ENCODE peak calls at places on chromosomes 5 and 9, in eight cellular contexts. K is endothelial cell; F is psoas muscle; Y is CD4-positive, alpha-beta T cell; I is AG04450; N is gastrocnemius medialis; Q is neural progenitor cell; H is PC-3. C is an unnamed sample.

GRCh38 chr9:93964685-93965084 is 9.5 kb upstream of the BARX1 start:
- DNase-seq in Q (no peak), K (no peak), I (no peak), H (no peak), N (no peak), Y (no peak), F (no peak), C (no peak)

GRCh38 chr5:33457124-33457523 is 16.4 kb downstream of the TARS1 start:
- DNase-seq in F (no peak), N (no peak), Y (no peak), K (no peak), H (no peak), Q (no peak), I (no peak), C (no peak)

GRCh38 chr5:122902263-122902662 is 56.9 kb downstream of the SNX24 start:
- DNase-seq in Y (no peak), N (no peak), I (no peak), H (no peak), Q (no peak), F (no peak), K (no peak), C (no peak)

GRCh38 chr9:95458666-95459065 is 58.1 kb downstream of the PTCH1 start:
- DNase-seq in F (no peak), Y (no peak), I (no peak), H (no peak), N (no peak), Q (no peak), K (no peak), C (no peak)

GRCh38 chr9:17578911-17579793 is at the start of gene SH3GL2:
- DNase-seq in K (peak; percentile 45), H (peak; percentile 61), Y (no peak), Q (peak; percentile 80), F (peak; percentile 46), I (no peak), N (no peak), C (peak; percentile 65)

GRCh38 chr5:9188131-9188530 is 357.7 kb downstream of the SEMA5A start:
- DNase-seq in N (no peak), Q (no peak), Y (no peak), H (peak; percentile 61), K (no peak), F (no peak), I (peak; percentile 58), C (no peak)

GRCh38 chr5:169114466-169114865 is 186.5 kb downstream of the SLIT3 start:
- DNase-seq in N (no peak), I (no peak), Y (no peak), F (no peak), K (no peak), Q (no peak), H (no peak), C (no peak)

GRCh38 chr9:73056245-73056644 is 95.4 kb upstream of the ANXA1 start:
- DNase-seq in K (no peak), N (no peak), Y (no peak), F (no peak), I (no peak), H (no peak), Q (no peak), C (no peak)

GRCh38 chr9:112550531-112550930 is 63.9 kb downstream of the KIAA1958 start:
- DNase-seq in Y (no peak), H (no peak), F (no peak), K (no peak), Q (no peak), N (no peak), I (no peak), C (no peak)

GRCh38 chr5:168647083-168647482 is 67.9 kb upstream of the PANK3 start:
- DNase-seq in Y (no peak), N (no peak), I (no peak), H (peak; percentile 49), Q (no peak), K (no peak), F (no peak), C (peak; percentile 30)

GRCh38 chr9:94949330-94949729 is 222.8 kb downstream of the AOPEP start:
- DNase-seq in Q (no peak), N (no peak), H (no peak), F (no peak), K (no peak), Y (no peak), I (no peak), C (no peak)

GRCh38 chr9:93648836-93649235 is 72.5 kb downstream of the PHF2 start:
- DNase-seq in F (peak; percentile 38), K (peak; percentile 1), Y (no peak), H (no peak), Q (no peak), N (peak; percentile 6), I (no peak), C (no peak)

GRCh38 chr5:138753794-138754698 is 821 bp downstream of the CTNNA1 start:
- DNase-seq in N (peak; percentile 83), K (peak; percentile 72), Y (peak; percentile 22), I (no peak), F (peak; percentile 95), Q (peak; percentile 81), H (peak; percentile 78), C (peak; percentile 93)

GRCh38 chr9:134295101-134295745 is 31.0 kb upstream of the RXRA start:
- DNase-seq in N (no peak), H (no peak), Q (no peak), I (no peak), K (no peak), F (peak; percentile 44), Y (no peak), C (no peak)

GRCh38 chr9:120619751-120620655 is 40.0 kb upstream of the CDK5RAP2 start:
- DNase-seq in K (peak; percentile 56), F (no peak), H (peak; percentile 75), I (peak; percentile 48), Y (peak; percentile 40), N (peak; percentile 33), Q (peak; percentile 74), C (peak; percentile 54)

GRCh38 chr5:142578161-142578830 is 107.6 kb downstream of the FGF1 start:
- DNase-seq in Q (no peak), Y (no peak), N (no peak), K (no peak), F (no peak), I (no peak), H (no peak), C (no peak)

GRCh38 chr5:171355302-171355724 is 32.3 kb upstream of the NPM1 start:
- DNase-seq in K (no peak), H (no peak), F (no peak), Q (no peak), N (no peak), Y (no peak), I (no peak), C (no peak)

GRCh38 chr9:105063665-105064247 is 135.8 kb upstream of the ABCA1 start:
- DNase-seq in Q (no peak), I (no peak), F (no peak), N (peak; percentile 31), K (no peak), Y (no peak), H (peak; percentile 37), C (no peak)

GRCh38 chr9:105067895-105068580 is 140.1 kb upstream of the ABCA1 start:
- DNase-seq in Y (no peak), Q (no peak), F (no peak), H (peak; percentile 39), I (no peak), K (no peak), N (no peak), C (no peak)

GRCh38 chr9:105064248-105065118 is 136.5 kb upstream of the ABCA1 start:
- DNase-seq in K (peak; percentile 5), I (peak; percentile 92), N (peak; percentile 98), F (peak; percentile 97), H (peak; percentile 77), Y (no peak), Q (peak; percentile 61), C (peak; percentile 61)

GRCh38 chr9:105066265-105066865 is 138.4 kb upstream of the ABCA1 start:
- DNase-seq in Y (no peak), F (no peak), N (peak; percentile 33), Q (no peak), K (no peak), I (no peak), H (no peak), C (no peak)

GRCh38 chr9:105065119-105066088 is 137.4 kb upstream of the ABCA1 start:
- DNase-seq in F (no peak), I (no peak), Y (no peak), H (no peak), N (no peak), K (no peak), Q (no peak), C (no peak)
- TF ChIP-seq CTCF in F (no peak), I (no peak), Y (no peak), H (no peak), N (no peak), K (no peak), Q (no peak), C (no peak)

GRCh38 chr9:33198163-33198562 is 31.0 kb upstream of the B4GALT1 start:
- DNase-seq in Q (no peak), K (no peak), Y (no peak), I (no peak), N (peak; percentile 73), F (peak; percentile 85), H (no peak), C (no peak)
- TF ChIP-seq CTCF in Q (no peak), K (no peak), Y (no peak), I (no peak), N (no peak), F (no peak), H (no peak), C (no peak)

DNA sequence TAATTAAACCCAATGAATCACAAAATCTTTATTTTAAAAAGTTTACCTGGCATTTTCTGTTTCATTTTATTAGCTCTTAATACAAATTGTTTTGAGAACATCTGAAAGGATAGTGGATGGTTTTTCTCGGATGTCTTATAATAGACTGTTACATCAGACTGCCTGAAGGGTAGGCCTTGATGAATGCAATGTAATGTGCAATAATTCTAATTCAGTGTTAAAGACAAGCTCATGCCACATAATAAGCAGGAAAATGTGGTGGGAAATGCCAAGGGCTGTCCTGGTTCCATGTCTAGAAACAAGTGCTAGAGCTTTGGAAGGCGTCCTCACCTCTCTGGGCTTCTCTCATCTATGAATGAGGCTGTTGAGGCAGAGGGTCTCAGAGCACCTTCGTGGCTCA is 148.1 kb downstream of the DEPDC1B start:
- DNase-seq in F (no peak), H (no peak), K (no peak), N (no peak), I (no peak), Q (no peak), Y (no peak), C (no peak)
- TF ChIP-seq CTCF in F (no peak), H (no peak), K (no peak), N (no peak), I (no peak), Q (no peak), Y (no peak), C (no peak)

GRCh38 chr5:41638685-41639084 is 128.3 kb upstream of the PLCXD3 start:
- DNase-seq in H (peak; percentile 46), Q (no peak), I (no peak), F (no peak), Y (no peak), N (no peak), K (no peak), C (no peak)

GRCh38 chr5:41637869-41638268 is 127.5 kb upstream of the PLCXD3 start:
- DNase-seq in Q (no peak), K (no peak), H (peak; percentile 4), N (no peak), F (no peak), I (no peak), Y (no peak), C (no peak)

GRCh38 chr5:41637424-41637823 is 127.0 kb upstream of the PLCXD3 start:
- DNase-seq in K (peak; percentile 6), I (no peak), F (no peak), N (no peak), Y (no peak), H (no peak), Q (peak; percentile 11), C (no peak)

GRCh38 chr5:41636605-41637004 is 126.2 kb upstream of the PLCXD3 start:
- DNase-seq in F (no peak), N (no peak), Y (no peak), K (peak; percentile 33), Q (peak; percentile 67), H (peak; percentile 72), I (no peak), C (peak; percentile 10)

GRCh38 chr5:41641621-41642020 is 131.2 kb upstream of the PLCXD3 start:
- DNase-seq in F (no peak), N (no peak), Y (no peak), H (peak; percentile 52), I (no peak), Q (no peak), K (no peak), C (no peak)
- TF ChIP-seq CTCF in F (no peak), N (no peak), Y (no peak), H (peak; percentile 82), I (peak; percentile 15), Q (peak; percentile 41), K (no peak), C (no peak)

C was measured in Calu3.